ENCODE peak calls at places on chromosomes 3 and 15, in seven cellular contexts. Q is NCI-H510A, M is colonic mucosa, Y is NCI-H187 treated with DMSO at 0.1 percent for 48 hours, V is amygdala, O is NCI-H1436 treated with DMSO at 0.1 percent for 48 hours, T is cardiac fibroblast. S is an unnamed sample.

GRCh38 chr3:128397484-128397883 is 69.2 kb downstream of the DNAJB8 start:
- DNase-seq in Q (no peak), M (no peak), Y (no peak), V (no peak), O (no peak), T (no peak), S (no peak)

GRCh38 chr3:182115328-182116045 is 403.8 kb downstream of the SOX2 start:
- DNase-seq in Q (no peak), M (no peak), Y (no peak), V (no peak), O (no peak), T (no peak), S (no peak)

GRCh38 chr3:106862067-106862466 is 515.2 kb upstream of the CCDC54 start:
- DNase-seq in Q (no peak), M (no peak), Y (no peak), V (no peak), O (no peak), T (peak; percentile 80), S (peak; percentile 70)

GRCh38 chr3:128498901-128499530 is 6.0 kb upstream of the GATA2 start:
- DNase-seq in Q (no peak), M (peak; percentile 6), Y (no peak), V (no peak), O (no peak), T (no peak), S (no peak)

GRCh38 chr15:92812271-92812670 is 87.9 kb upstream of the CHD2 start:
- DNase-seq in Q (no peak), M (peak; percentile 63), Y (no peak), V (no peak), O (no peak), T (no peak), S (no peak)

GRCh38 chr3:169090559-169090958 is 573.0 kb downstream of the MECOM start:
- DNase-seq in Q (no peak), M (no peak), Y (no peak), V (no peak), O (no peak), T (no peak), S (no peak)

GRCh38 chr3:110246796-110247369 is 824.7 kb upstream of the NECTIN3 start:
- DNase-seq in Q (no peak), M (no peak), Y (no peak), V (no peak), O (no peak), T (peak; percentile 63), S (no peak)

GRCh38 chr3:106305882-106306445 is 437.2 kb upstream of the CBLB start:
- DNase-seq in Q (no peak), M (no peak), Y (no peak), V (no peak), O (no peak), T (no peak), S (no peak)

GRCh38 chr15:74809242-74809641 is 3.4 kb upstream of the LMAN1L start:
- DNase-seq in Q (no peak), M (no peak), Y (no peak), V (no peak), O (no peak), T (no peak), S (no peak)

GRCh38 chr15:96947830-96948229 is 617.3 kb downstream of the NR2F2 start:
- DNase-seq in Q (no peak), M (no peak), Y (no peak), V (no peak), O (no peak), T (peak; percentile 37), S (peak; percentile 20)

GRCh38 chr3:132486086-132486485 is 68.8 kb downstream of the DNAJC13 start:
- DNase-seq in Q (no peak), M (no peak), Y (no peak), V (no peak), O (no peak), T (peak; percentile 25), S (no peak)

S was measured in dermis blood vessel endothelial cell.